ENCODE peak calls at places on chromosomes 13 and 19, in four cellular contexts. A is neural progenitor cell, J is PC-3, F is SK-N-SH. Q is an unnamed sample.

GRCh38 chr19:29687897-29688728 is 22.9 kb downstream of the PLEKHF1 start:
- DNase-seq in J (peak), F (no peak), A (no peak), Q (no peak)

GRCh38 chr13:112888238-112889111 is 80.5 kb upstream of the MCF2L start:
- DNase-seq in A (no peak), J (no peak), F (no peak), Q (no peak)

GRCh38 chr19:38358071-38358470 is 16.3 kb upstream of the PSMD8 start:
- DNase-seq in F (no peak), J (no peak), A (no peak), Q (no peak)

GRCh38 chr19:2617393-2618165 is 84.9 kb downstream of the GNG7 start:
- DNase-seq in J (no peak), F (no peak), A (no peak), Q (no peak)

GRCh38 chr13:65597839-65598818 is 1632.0 kb downstream of the PCDH9 start:
- DNase-seq in J (peak), A (peak), F (no peak), Q (no peak)

GRCh38 chr13:91348906-91349435 is 1.5 kb downstream of the MIR17HG start:
- DNase-seq in F (peak), A (peak), J (peak), Q (peak)

GRCh38 chr19:33781536-33781935 is 15.1 kb upstream of the KCTD15 start:
- DNase-seq in J (no peak), A (no peak), F (no peak), Q (no peak)

GRCh38 chr13:93967286-93967685 is 512.2 kb downstream of the DCT start:
- DNase-seq in A (no peak), F (no peak), J (no peak), Q (no peak)

GRCh38 chr13:77143325-77143907 is 116.5 kb upstream of the FBXL3 start:
- DNase-seq in J (peak), A (no peak), F (no peak), Q (peak)

GRCh38 chr13:26386026-26386425 is 132.1 kb downstream of the CDK8 start:
- DNase-seq in F (no peak), A (no peak), J (peak), Q (peak)

GRCh38 chr19:54030895-54031586 is 32.7 kb downstream of the VSTM1 start:
- DNase-seq in F (no peak), J (peak), A (no peak), Q (no peak)

GRCh38 chr19:18785179-18786124 is 5.7 kb downstream of the COMP start:
- DNase-seq in F (peak), A (peak), J (peak), Q (peak)

GRCh38 chr13:102799544-102800144 is 725 bp downstream of the BIVM start:
- DNase-seq in F (peak), A (peak), J (no peak), Q (no peak)

GRCh38 chr19:35142531-35143230 is 374 bp upstream of the FXYD7 start:
- DNase-seq in F (peak), A (peak), J (peak), Q (no peak)

GRCh38 chr19:37998801-37999308 is 91.8 kb downstream of the SIPA1L3 start:
- DNase-seq in A (no peak), J (no peak), F (no peak), Q (no peak)

GRCh38 chr13:40346592-40346991 is 319.8 kb downstream of the FOXO1 start:
- DNase-seq in J (no peak), F (no peak), A (no peak), Q (no peak)

GRCh38 chr13:50131998-50132936 is 117.0 kb downstream of the KCNRG start:
- DNase-seq in F (no peak), A (peak), J (no peak), Q (no peak)

GRCh38 chr19:54248016-54248601 is 5.5 kb upstream of the LILRA6 start:
- DNase-seq in J (no peak), F (no peak), A (no peak), Q (no peak)

GRCh38 chr13:51955281-51955771 is 55.9 kb downstream of the ATP7B start:
- DNase-seq in A (no peak), J (peak), F (no peak), Q (no peak)

GRCh38 chr19:16367269-16367683 is 42.6 kb downstream of the KLF2 start:
- DNase-seq in A (no peak), J (no peak), F (no peak), Q (no peak)

GRCh38 chr19:49809155-49809986 is 3.7 kb downstream of the FUZ start:
- DNase-seq in J (peak), F (peak), A (peak), Q (peak)

GRCh38 chr19:49761625-49762311 is 1.3 kb downstream of the TSKS start:
- DNase-seq in J (peak), F (no peak), A (no peak), Q (no peak)

GRCh38 chr19:51025809-51026553 is 435 bp downstream of the KLK11 start:
- DNase-seq in F (peak), J (no peak), A (no peak), Q (peak)

GRCh38 chr19:51025401-51025800 is 1.0 kb downstream of the KLK11 start:
- DNase-seq in J (no peak), A (no peak), F (peak), Q (no peak)

GRCh38 chr19:51027873-51028272 is 1.5 kb upstream of the KLK11 start:
- DNase-seq in A (no peak), J (no peak), F (no peak), Q (no peak)

GRCh38 chr19:51026554-51026831 is at the start of gene KLK11:
- DNase-seq in J (peak), A (no peak), F (no peak), Q (peak)

GRCh38 chr19:51027126-51027806 is 850 bp upstream of the KLK11 start:
- DNase-seq in J (no peak), A (no peak), F (peak), Q (peak)
- H3K4me3 ChIP-seq in J (no peak), A (no peak), F (no peak), Q (no peak)

GRCh38 chr19:43534811-43535761 is 2.1 kb downstream of the ZNF575 start:
- DNase-seq in A (peak), J (peak), F (peak), Q (no peak)

GRCh38 chr19:43532571-43532961 is 422 bp upstream of the ZNF575 start:
- DNase-seq in J (no peak), A (no peak), F (peak), Q (peak)

GRCh38 chr19:43533546-43534304 is 737 bp downstream of the ZNF575 start:
- DNase-seq in A (peak), J (peak), F (peak), Q (peak)

GRCh38 chr19:43532962-43533545 is at the start of gene ZNF575:
- DNase-seq in A (peak), F (peak), J (peak), Q (peak)

DNA sequence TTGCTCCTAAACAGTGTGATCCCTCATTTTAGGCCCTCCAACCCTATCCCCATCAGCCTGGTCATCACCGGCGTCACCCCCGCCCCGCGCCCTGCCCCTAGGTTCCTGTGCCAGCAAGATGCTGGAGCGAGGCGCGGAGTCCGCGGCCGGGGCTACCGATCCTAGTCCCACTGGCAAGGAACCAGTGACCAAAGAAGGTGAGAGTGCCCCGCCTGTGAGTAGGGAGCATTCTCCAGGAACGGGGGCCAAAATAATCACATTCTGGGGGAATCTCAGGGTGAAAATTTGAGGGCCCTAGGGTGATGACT is 1.3 kb downstream of the ZNF575 start:
- DNase-seq in A (no peak), F (no peak), J (no peak), Q (no peak)
- H3K27ac ChIP-seq in A (no peak), F (peak), J (no peak), Q (no peak)

GRCh38 chr13:87582399-87582798 is 88.8 kb upstream of the SLITRK5 start:
- DNase-seq in A (no peak), F (no peak), J (no peak), Q (no peak)
- H2AFZ ChIP-seq in A (no peak), F (no peak), J (no peak), Q (no peak)

DNA sequence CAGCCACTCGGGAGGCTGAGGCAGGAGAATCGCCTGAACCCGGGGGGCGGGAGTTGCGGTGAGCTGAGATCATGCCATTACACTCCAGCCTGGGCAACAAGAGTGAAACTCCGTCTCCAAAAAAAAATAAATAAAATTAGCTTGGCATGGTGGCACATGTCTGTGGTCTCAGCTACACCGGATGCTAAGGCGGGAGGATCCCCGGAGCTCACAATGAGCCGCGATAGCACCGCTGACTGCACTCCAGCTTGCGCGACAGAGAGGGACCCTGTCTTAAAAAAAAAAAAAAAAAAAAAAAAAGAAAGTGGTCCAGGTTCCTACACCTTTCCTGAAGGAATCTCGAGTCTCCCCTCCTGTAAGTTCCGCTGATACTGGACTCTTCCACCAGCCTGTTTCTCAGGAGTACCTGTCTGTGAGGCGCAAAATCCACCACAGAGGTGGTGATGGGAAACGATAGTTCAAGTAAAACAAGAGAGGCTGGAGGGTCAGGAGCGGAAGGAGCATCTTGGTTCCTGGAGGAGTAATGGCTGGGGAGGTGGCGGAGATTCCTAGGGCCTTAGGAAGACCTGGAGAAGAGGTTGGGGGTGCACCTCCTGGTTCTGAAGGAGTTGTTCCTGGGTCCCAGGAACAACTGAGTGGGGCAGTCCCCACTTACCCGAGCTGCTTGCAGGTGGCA is 468 bp downstream of the FUT1 start:
- DNase-seq in J (peak), A (peak), F (no peak), Q (no peak)
- H3K4me3 ChIP-seq in J (peak), A (peak), F (peak), Q (peak)

Q was measured in PC-9.